ENCODE peak calls at places on chromosome 18, in ten cellular contexts. One of them, this sample, is unnamed.

GRCh38 chr18:79569720-79570119 is 109.9 kb upstream of the CTDP1 start:
- DNase-seq in pancreas: peak; percentile 3
- DNase-seq in GM10248: no peak
- DNase-seq in CD4-positive, alpha-beta T cell: no peak
- DNase-seq in CD8-positive, alpha-beta T cell: no peak
- DNase-seq in BJ: no peak
- DNase-seq in Panc1: no peak
- DNase-seq in mesothelial cell of epicardium: peak; percentile 28
- DNase-seq in dorsolateral prefrontal cortex: no peak
- DNase-seq in tibial artery: peak; percentile 17
- DNase-seq in this sample: peak; percentile 1

GRCh38 chr18:36769172-36769571 is 59.6 kb downstream of the TPGS2 start:
- DNase-seq in pancreas: no peak
- DNase-seq in GM10248: no peak
- DNase-seq in CD4-positive, alpha-beta T cell: no peak
- DNase-seq in CD8-positive, alpha-beta T cell: no peak
- DNase-seq in BJ: no peak
- DNase-seq in Panc1: no peak
- DNase-seq in mesothelial cell of epicardium: no peak
- DNase-seq in dorsolateral prefrontal cortex: no peak
- DNase-seq in tibial artery: no peak
- DNase-seq in this sample: no peak

GRCh38 chr18:29361843-29362242 is 1184.9 kb upstream of the CDH2 start:
- DNase-seq in pancreas: no peak
- DNase-seq in GM10248: no peak
- DNase-seq in CD4-positive, alpha-beta T cell: no peak
- DNase-seq in CD8-positive, alpha-beta T cell: no peak
- DNase-seq in BJ: no peak
- DNase-seq in Panc1: no peak
- DNase-seq in mesothelial cell of epicardium: no peak
- DNase-seq in dorsolateral prefrontal cortex: no peak
- DNase-seq in tibial artery: no peak
- DNase-seq in this sample: no peak

GRCh38 chr18:43514747-43515146 is 237.5 kb upstream of the SYT4 start:
- DNase-seq in pancreas: no peak
- DNase-seq in GM10248: no peak
- DNase-seq in CD4-positive, alpha-beta T cell: no peak
- DNase-seq in CD8-positive, alpha-beta T cell: no peak
- DNase-seq in BJ: no peak
- DNase-seq in Panc1: no peak
- DNase-seq in mesothelial cell of epicardium: no peak
- DNase-seq in dorsolateral prefrontal cortex: no peak
- DNase-seq in tibial artery: no peak
- DNase-seq in this sample: no peak

GRCh38 chr18:55280515-55280914 is 307.5 kb downstream of the TCF4 start:
- DNase-seq in pancreas: no peak
- DNase-seq in GM10248: no peak
- DNase-seq in CD4-positive, alpha-beta T cell: no peak
- DNase-seq in CD8-positive, alpha-beta T cell: no peak
- DNase-seq in BJ: no peak
- DNase-seq in Panc1: no peak
- DNase-seq in mesothelial cell of epicardium: no peak
- DNase-seq in dorsolateral prefrontal cortex: no peak
- DNase-seq in tibial artery: no peak
- DNase-seq in this sample: no peak

GRCh38 chr18:27863780-27864430 is 313.0 kb downstream of the CDH2 start:
- DNase-seq in pancreas: no peak
- DNase-seq in GM10248: no peak
- DNase-seq in CD4-positive, alpha-beta T cell: no peak
- DNase-seq in CD8-positive, alpha-beta T cell: no peak
- DNase-seq in BJ: no peak
- DNase-seq in Panc1: no peak
- DNase-seq in mesothelial cell of epicardium: no peak
- DNase-seq in dorsolateral prefrontal cortex: peak; percentile 18
- DNase-seq in tibial artery: no peak
- DNase-seq in this sample: no peak

GRCh38 chr18:50461251-50461650 is 86.4 kb downstream of the SKA1 start:
- DNase-seq in pancreas: no peak
- DNase-seq in GM10248: no peak
- DNase-seq in CD4-positive, alpha-beta T cell: no peak
- DNase-seq in CD8-positive, alpha-beta T cell: no peak
- DNase-seq in BJ: no peak
- DNase-seq in Panc1: no peak
- DNase-seq in mesothelial cell of epicardium: no peak
- DNase-seq in dorsolateral prefrontal cortex: no peak
- DNase-seq in tibial artery: no peak
- DNase-seq in this sample: no peak

GRCh38 chr18:44325903-44326650 is 354.6 kb upstream of the SETBP1 start:
- DNase-seq in pancreas: peak; percentile 52
- DNase-seq in GM10248: peak; percentile 13
- DNase-seq in CD4-positive, alpha-beta T cell: no peak
- DNase-seq in CD8-positive, alpha-beta T cell: no peak
- DNase-seq in BJ: no peak
- DNase-seq in Panc1: no peak
- DNase-seq in mesothelial cell of epicardium: peak; percentile 56
- DNase-seq in dorsolateral prefrontal cortex: no peak
- DNase-seq in tibial artery: no peak
- DNase-seq in this sample: peak; percentile 89

GRCh38 chr18:55641501-55641900 is 53.5 kb upstream of the TCF4 start:
- DNase-seq in pancreas: no peak
- DNase-seq in GM10248: no peak
- DNase-seq in CD4-positive, alpha-beta T cell: no peak
- DNase-seq in CD8-positive, alpha-beta T cell: no peak
- DNase-seq in BJ: no peak
- DNase-seq in Panc1: no peak
- DNase-seq in mesothelial cell of epicardium: no peak
- DNase-seq in dorsolateral prefrontal cortex: no peak
- DNase-seq in tibial artery: no peak
- DNase-seq in this sample: no peak

GRCh38 chr18:51575171-51575570 is 377.7 kb upstream of the MEX3C start:
- DNase-seq in pancreas: no peak
- DNase-seq in GM10248: no peak
- DNase-seq in CD4-positive, alpha-beta T cell: no peak
- DNase-seq in CD8-positive, alpha-beta T cell: no peak
- DNase-seq in BJ: no peak
- DNase-seq in Panc1: no peak
- DNase-seq in mesothelial cell of epicardium: no peak
- DNase-seq in dorsolateral prefrontal cortex: no peak
- DNase-seq in tibial artery: no peak
- DNase-seq in this sample: no peak

GRCh38 chr18:24055878-24056277 is 41.3 kb downstream of the TTC39C start:
- DNase-seq in pancreas: no peak
- DNase-seq in GM10248: no peak
- DNase-seq in CD4-positive, alpha-beta T cell: no peak
- DNase-seq in CD8-positive, alpha-beta T cell: no peak
- DNase-seq in BJ: no peak
- DNase-seq in Panc1: no peak
- DNase-seq in mesothelial cell of epicardium: no peak
- DNase-seq in dorsolateral prefrontal cortex: no peak
- DNase-seq in tibial artery: no peak
- DNase-seq in this sample: no peak

GRCh38 chr18:59950215-59950944 is 50.6 kb downstream of the PMAIP1 start:
- DNase-seq in pancreas: peak; percentile 37
- DNase-seq in GM10248: no peak
- DNase-seq in CD4-positive, alpha-beta T cell: no peak
- DNase-seq in CD8-positive, alpha-beta T cell: no peak
- DNase-seq in BJ: no peak
- DNase-seq in Panc1: no peak
- DNase-seq in mesothelial cell of epicardium: no peak
- DNase-seq in dorsolateral prefrontal cortex: no peak
- DNase-seq in tibial artery: no peak
- DNase-seq in this sample: no peak

GRCh38 chr18:49802623-49803022 is 10.7 kb downstream of the ACAA2 start:
- DNase-seq in pancreas: no peak
- DNase-seq in GM10248: no peak
- DNase-seq in CD4-positive, alpha-beta T cell: no peak
- DNase-seq in CD8-positive, alpha-beta T cell: no peak
- DNase-seq in BJ: no peak
- DNase-seq in Panc1: no peak
- DNase-seq in mesothelial cell of epicardium: no peak
- DNase-seq in dorsolateral prefrontal cortex: no peak
- DNase-seq in tibial artery: no peak
- DNase-seq in this sample: no peak

GRCh38 chr18:34039194-34039593 is 185.5 kb downstream of the NOL4 start:
- DNase-seq in pancreas: no peak
- DNase-seq in GM10248: no peak
- DNase-seq in CD4-positive, alpha-beta T cell: no peak
- DNase-seq in CD8-positive, alpha-beta T cell: no peak
- DNase-seq in BJ: no peak
- DNase-seq in Panc1: no peak
- DNase-seq in mesothelial cell of epicardium: no peak
- DNase-seq in dorsolateral prefrontal cortex: no peak
- DNase-seq in tibial artery: no peak
- DNase-seq in this sample: no peak

GRCh38 chr18:79922971-79923411 is 28.5 kb downstream of the SLC66A2 start:
- DNase-seq in pancreas: peak; percentile 34
- DNase-seq in GM10248: no peak
- DNase-seq in CD4-positive, alpha-beta T cell: peak; percentile 29
- DNase-seq in CD8-positive, alpha-beta T cell: no peak
- DNase-seq in BJ: no peak
- DNase-seq in Panc1: no peak
- DNase-seq in mesothelial cell of epicardium: no peak
- DNase-seq in dorsolateral prefrontal cortex: no peak
- DNase-seq in tibial artery: peak; percentile 48
- DNase-seq in this sample: no peak

GRCh38 chr18:6242004-6242403 is 172.7 kb downstream of the L3MBTL4 start:
- DNase-seq in pancreas: no peak
- DNase-seq in GM10248: no peak
- DNase-seq in CD4-positive, alpha-beta T cell: no peak
- DNase-seq in CD8-positive, alpha-beta T cell: no peak
- DNase-seq in BJ: no peak
- DNase-seq in Panc1: no peak
- DNase-seq in mesothelial cell of epicardium: no peak
- DNase-seq in dorsolateral prefrontal cortex: no peak
- DNase-seq in tibial artery: no peak
- DNase-seq in this sample: no peak

GRCh38 chr18:77071711-77072292 is 60.8 kb downstream of the MBP start:
- DNase-seq in pancreas: no peak
- DNase-seq in GM10248: no peak
- DNase-seq in CD4-positive, alpha-beta T cell: no peak
- DNase-seq in CD8-positive, alpha-beta T cell: no peak
- DNase-seq in BJ: peak; percentile 60
- DNase-seq in Panc1: peak; percentile 87
- DNase-seq in mesothelial cell of epicardium: no peak
- DNase-seq in dorsolateral prefrontal cortex: no peak
- DNase-seq in tibial artery: no peak
- DNase-seq in this sample: peak; percentile 80

GRCh38 chr18:22324191-22325131 is 93.3 kb downstream of the CTAGE1 start:
- DNase-seq in pancreas: peak; percentile 45
- DNase-seq in GM10248: no peak
- DNase-seq in CD4-positive, alpha-beta T cell: no peak
- DNase-seq in CD8-positive, alpha-beta T cell: no peak
- DNase-seq in BJ: no peak
- DNase-seq in Panc1: no peak
- DNase-seq in mesothelial cell of epicardium: peak; percentile 61
- DNase-seq in dorsolateral prefrontal cortex: no peak
- DNase-seq in tibial artery: peak; percentile 84
- DNase-seq in this sample: peak; percentile 89
- TF ChIP-seq CTCF in pancreas: no peak
- TF ChIP-seq CTCF in GM10248: no peak
- TF ChIP-seq CTCF in CD4-positive, alpha-beta T cell: no peak
- TF ChIP-seq CTCF in CD8-positive, alpha-beta T cell: no peak
- TF ChIP-seq CTCF in BJ: peak; percentile 18
- TF ChIP-seq CTCF in Panc1: no peak
- TF ChIP-seq CTCF in mesothelial cell of epicardium: no peak
- TF ChIP-seq CTCF in dorsolateral prefrontal cortex: no peak
- TF ChIP-seq CTCF in tibial artery: peak; percentile 31
- TF ChIP-seq CTCF in this sample: no peak

DNA sequence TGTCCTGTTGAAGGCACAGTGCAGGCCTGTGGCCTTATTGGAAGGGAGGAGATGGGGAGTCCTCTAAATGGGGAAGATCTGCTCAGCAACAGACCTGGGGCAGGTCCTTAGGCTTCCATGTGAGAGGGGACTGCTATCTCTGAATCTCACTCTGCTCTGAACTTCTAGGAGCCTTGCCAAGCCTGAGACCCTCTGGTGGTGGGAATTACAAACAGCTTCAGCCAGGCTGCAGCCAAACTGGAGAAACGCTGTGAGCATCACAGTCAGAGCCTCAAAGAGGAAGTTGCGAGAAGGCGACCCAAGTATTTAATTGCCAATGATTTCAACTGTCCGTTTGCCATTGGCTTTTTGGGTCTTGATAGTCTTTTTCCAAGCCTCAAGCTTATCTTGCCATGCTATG is 66.8 kb upstream of the MC2R start:
- DNase-seq in pancreas: no peak
- DNase-seq in GM10248: no peak
- DNase-seq in CD4-positive, alpha-beta T cell: no peak
- DNase-seq in CD8-positive, alpha-beta T cell: no peak
- DNase-seq in BJ: no peak
- DNase-seq in Panc1: no peak
- DNase-seq in mesothelial cell of epicardium: no peak
- DNase-seq in dorsolateral prefrontal cortex: no peak
- DNase-seq in tibial artery: no peak
- DNase-seq in this sample: no peak
- TF ChIP-seq CTCF in pancreas: no peak
- TF ChIP-seq CTCF in GM10248: no peak
- TF ChIP-seq CTCF in CD4-positive, alpha-beta T cell: no peak
- TF ChIP-seq CTCF in CD8-positive, alpha-beta T cell: no peak
- TF ChIP-seq CTCF in BJ: no peak
- TF ChIP-seq CTCF in Panc1: no peak
- TF ChIP-seq CTCF in mesothelial cell of epicardium: no peak
- TF ChIP-seq CTCF in dorsolateral prefrontal cortex: no peak
- TF ChIP-seq CTCF in tibial artery: no peak
- TF ChIP-seq CTCF in this sample: no peak

GRCh38 chr18:8525692-8526091 is 83.5 kb upstream of the RAB12 start:
- DNase-seq in pancreas: no peak
- DNase-seq in GM10248: no peak
- DNase-seq in CD4-positive, alpha-beta T cell: no peak
- DNase-seq in CD8-positive, alpha-beta T cell: no peak
- DNase-seq in BJ: no peak
- DNase-seq in Panc1: no peak
- DNase-seq in mesothelial cell of epicardium: no peak
- DNase-seq in dorsolateral prefrontal cortex: no peak
- DNase-seq in tibial artery: peak; percentile 15
- DNase-seq in this sample: no peak
- TF ChIP-seq CTCF in pancreas: no peak
- TF ChIP-seq CTCF in GM10248: peak; percentile 20
- TF ChIP-seq CTCF in CD4-positive, alpha-beta T cell: no peak
- TF ChIP-seq CTCF in CD8-positive, alpha-beta T cell: no peak
- TF ChIP-seq CTCF in BJ: peak; percentile 17
- TF ChIP-seq CTCF in Panc1: peak; percentile 50
- TF ChIP-seq CTCF in mesothelial cell of epicardium: no peak
- TF ChIP-seq CTCF in dorsolateral prefrontal cortex: no peak
- TF ChIP-seq CTCF in tibial artery: no peak
- TF ChIP-seq CTCF in this sample: no peak

GRCh38 chr18:64053246-64053645 is 83.4 kb downstream of the SERPINB8 start:
- DNase-seq in pancreas: no peak
- DNase-seq in GM10248: no peak
- DNase-seq in CD4-positive, alpha-beta T cell: no peak
- DNase-seq in CD8-positive, alpha-beta T cell: no peak
- DNase-seq in BJ: no peak
- DNase-seq in Panc1: no peak
- DNase-seq in mesothelial cell of epicardium: no peak
- DNase-seq in dorsolateral prefrontal cortex: no peak
- DNase-seq in tibial artery: no peak
- DNase-seq in this sample: no peak

GRCh38 chr18:64055019-64055418 is 85.1 kb downstream of the SERPINB8 start:
- DNase-seq in pancreas: no peak
- DNase-seq in GM10248: no peak
- DNase-seq in CD4-positive, alpha-beta T cell: no peak
- DNase-seq in CD8-positive, alpha-beta T cell: no peak
- DNase-seq in BJ: no peak
- DNase-seq in Panc1: no peak
- DNase-seq in mesothelial cell of epicardium: no peak
- DNase-seq in dorsolateral prefrontal cortex: no peak
- DNase-seq in tibial artery: no peak
- DNase-seq in this sample: no peak

GRCh38 chr18:64052772-64053171 is 82.9 kb downstream of the SERPINB8 start:
- DNase-seq in pancreas: no peak
- DNase-seq in GM10248: no peak
- DNase-seq in CD4-positive, alpha-beta T cell: no peak
- DNase-seq in CD8-positive, alpha-beta T cell: no peak
- DNase-seq in BJ: no peak
- DNase-seq in Panc1: no peak
- DNase-seq in mesothelial cell of epicardium: no peak
- DNase-seq in dorsolateral prefrontal cortex: no peak
- DNase-seq in tibial artery: no peak
- DNase-seq in this sample: no peak
- TF ChIP-seq CTCF in pancreas: no peak
- TF ChIP-seq CTCF in GM10248: no peak
- TF ChIP-seq CTCF in CD4-positive, alpha-beta T cell: no peak
- TF ChIP-seq CTCF in CD8-positive, alpha-beta T cell: no peak
- TF ChIP-seq CTCF in BJ: no peak
- TF ChIP-seq CTCF in Panc1: no peak
- TF ChIP-seq CTCF in mesothelial cell of epicardium: no peak
- TF ChIP-seq CTCF in dorsolateral prefrontal cortex: no peak
- TF ChIP-seq CTCF in tibial artery: no peak
- TF ChIP-seq CTCF in this sample: no peak

This sample was measured in thyroid gland.